ENCODE peak calls at places on chromosome 3, in eight cellular contexts. L is tibial artery, X is cardiac muscle cell, K is A549, T is fibroblast of lung, U is adipocyte, Q is lower lobe of right lung, S is astrocyte. V is an unnamed sample. For H3K4me1, the result is how much of the 10 kb centered on the place peaks cover.

GRCh38 chr3:192819001-192819569 is 91.7 kb upstream of the FGF12 start:
- DNase-seq in L (no peak), X (peak), K (peak), T (peak), U (peak), Q (no peak), S (peak), V (no peak)

GRCh38 chr3:81485444-81485865 is 276.0 kb downstream of the GBE1 start:
- DNase-seq in L (peak), X (peak), K (no peak), T (peak), U (peak), Q (no peak), S (peak), V (no peak)

GRCh38 chr3:58308728-58309127 is 2.4 kb downstream of the HTD2 start:
- DNase-seq in L (no peak), X (peak), K (no peak), T (no peak), U (peak), Q (no peak), S (no peak), V (peak)

GRCh38 chr3:106172780-106173179 is 304.0 kb upstream of the CBLB start:
- DNase-seq in L (no peak), X (no peak), K (no peak), T (peak), U (no peak), Q (no peak), S (peak), V (no peak)

GRCh38 chr3:155032918-155033317 is 47.2 kb upstream of the MME start:
- DNase-seq in L (no peak), X (peak), K (no peak), T (peak), U (peak), Q (no peak), S (peak), V (no peak)

GRCh38 chr3:181278468-181279238 is 289.1 kb upstream of the DNAJC19 start:
- DNase-seq in L (no peak), X (peak), K (no peak), T (no peak), U (peak), Q (no peak), S (no peak), V (no peak)

GRCh38 chr3:96354742-96355141 is 459.7 kb upstream of the EPHA6 start:
- DNase-seq in L (no peak), X (no peak), K (no peak), T (peak), U (peak), Q (no peak), S (peak), V (no peak)

GRCh38 chr3:197942956-197943556 is 6.9 kb upstream of the RPL35A start:
- DNase-seq in L (no peak), X (peak), K (no peak), T (peak), U (peak), Q (no peak), S (peak), V (no peak)

GRCh38 chr3:66419053-66419440 is 81.8 kb downstream of the LRIG1 start:
- DNase-seq in L (no peak), X (no peak), K (no peak), T (no peak), U (no peak), Q (no peak), S (no peak), V (no peak)

GRCh38 chr3:111750278-111750884 is 108.7 kb upstream of the PHLDB2 start:
- DNase-seq in L (no peak), X (no peak), K (no peak), T (no peak), U (no peak), Q (no peak), S (no peak), V (no peak)

GRCh38 chr3:46405301-46406079 is 1.4 kb downstream of the CCR5AS start:
- DNase-seq in L (peak), X (no peak), K (no peak), T (no peak), U (no peak), Q (peak), S (no peak), V (no peak)

GRCh38 chr3:171379281-171379680 is 80.9 kb downstream of the TNIK start:
- DNase-seq in L (no peak), X (no peak), K (no peak), T (peak), U (peak), Q (no peak), S (peak), V (no peak)

GRCh38 chr3:7546219-7546618 is 685.3 kb downstream of the GRM7 start:
- DNase-seq in L (no peak), X (peak), K (no peak), T (peak), U (no peak), Q (no peak), S (peak), V (no peak)

GRCh38 chr3:134794950-134795775 is at the start of gene EPHB1:
- DNase-seq in L (peak), X (peak), K (peak), T (peak), U (peak), Q (peak), S (peak), V (peak)

GRCh38 chr3:90091557-90091956 is 984.1 kb downstream of the EPHA3 start:
- DNase-seq in L (no peak), X (peak), K (no peak), T (peak), U (peak), Q (no peak), S (peak), V (no peak)

GRCh38 chr3:130811552-130811951 is 64.9 kb upstream of the PIK3R4 start:
- DNase-seq in L (no peak), X (no peak), K (no peak), T (no peak), U (no peak), Q (no peak), S (no peak), V (no peak)

GRCh38 chr3:169510378-169510777 is 153.1 kb downstream of the MECOM start:
- DNase-seq in L (no peak), X (no peak), K (no peak), T (no peak), U (no peak), Q (no peak), S (no peak), V (no peak)

GRCh38 chr3:172213765-172214358 is 174.5 kb downstream of the FNDC3B start:
- DNase-seq in L (no peak), X (no peak), K (no peak), T (no peak), U (no peak), Q (no peak), S (no peak), V (no peak)

GRCh38 chr3:146590521-146590920 is 14.6 kb downstream of the PLSCR5 start:
- DNase-seq in L (no peak), X (peak), K (no peak), T (peak), U (peak), Q (no peak), S (no peak), V (no peak)

GRCh38 chr3:127706785-127707351 is 34.1 kb downstream of the ABTB1 start:
- DNase-seq in L (no peak), X (no peak), K (no peak), T (no peak), U (no peak), Q (peak), S (no peak), V (no peak)

GRCh38 chr3:48478631-48479555 is 25.1 kb downstream of the SHISA5 start:
- DNase-seq in L (no peak), X (no peak), K (no peak), T (no peak), U (no peak), Q (no peak), S (no peak), V (no peak)

GRCh38 chr3:13025090-13025489 is 48.1 kb downstream of the IQSEC1 start:
- DNase-seq in L (peak), X (peak), K (peak), T (peak), U (peak), Q (peak), S (peak), V (no peak)

GRCh38 chr3:127975630-127976029 is 60.6 kb downstream of the KBTBD12 start:
- DNase-seq in L (no peak), X (no peak), K (no peak), T (no peak), U (no peak), Q (no peak), S (no peak), V (no peak)

GRCh38 chr3:30353711-30354467 is 252.5 kb upstream of the TGFBR2 start:
- DNase-seq in L (no peak), X (no peak), K (no peak), T (no peak), U (no peak), Q (no peak), S (no peak), V (no peak)

GRCh38 chr3:107412376-107412775 is 35.1 kb downstream of the CCDC54 start:
- DNase-seq in L (no peak), X (peak), K (no peak), T (peak), U (no peak), Q (no peak), S (peak), V (no peak)

GRCh38 chr3:6394944-6395343 is 466.0 kb upstream of the GRM7 start:
- DNase-seq in L (no peak), X (no peak), K (no peak), T (no peak), U (no peak), Q (no peak), S (no peak), V (no peak)

GRCh38 chr3:8603115-8603710 is 41.4 kb downstream of the SSUH2 start:
- DNase-seq in L (no peak), X (no peak), K (no peak), T (no peak), U (no peak), Q (no peak), S (no peak), V (no peak)

GRCh38 chr3:181486496-181486895 is 225.2 kb upstream of the SOX2 start:
- DNase-seq in L (no peak), X (no peak), K (no peak), T (peak), U (no peak), Q (no peak), S (no peak), V (no peak)

GRCh38 chr3:105518806-105519418 is 152.2 kb downstream of the ALCAM start:
- DNase-seq in L (no peak), X (peak), K (peak), T (peak), U (peak), Q (no peak), S (peak), V (no peak)

GRCh38 chr3:142275856-142276255 is 50.5 kb upstream of the GK5 start:
- DNase-seq in L (no peak), X (peak), K (no peak), T (peak), U (peak), Q (no peak), S (peak), V (no peak)

GRCh38 chr3:8538223-8538622 is 36.6 kb downstream of the LMCD1 start:
- DNase-seq in L (no peak), X (no peak), K (no peak), T (no peak), U (no peak), Q (no peak), S (no peak), V (no peak)

GRCh38 chr3:152474585-152474984 is 205.9 kb downstream of the MBNL1 start:
- DNase-seq in L (no peak), X (peak), K (peak), T (peak), U (peak), Q (no peak), S (peak), V (no peak)

GRCh38 chr3:35643391-35643790 is 4.1 kb downstream of the ARPP21 start:
- DNase-seq in L (no peak), X (no peak), K (no peak), T (no peak), U (no peak), Q (no peak), S (no peak), V (no peak)

GRCh38 chr3:23992051-23992628 is 47.1 kb downstream of the NR1D2 start:
- DNase-seq in L (no peak), X (peak), K (no peak), T (peak), U (no peak), Q (no peak), S (peak), V (no peak)

GRCh38 chr3:67518196-67518595 is 136.2 kb downstream of the SUCLG2 start:
- DNase-seq in L (no peak), X (no peak), K (no peak), T (no peak), U (no peak), Q (no peak), S (no peak), V (no peak)

GRCh38 chr3:195546130-195546560 is 3.0 kb upstream of the PPP1R2 start:
- DNase-seq in L (peak), X (peak), K (peak), T (peak), U (peak), Q (no peak), S (peak), V (no peak)

GRCh38 chr3:141228385-141228784 is 3.2 kb upstream of the PXYLP1 start:
- DNase-seq in L (no peak), X (no peak), K (no peak), T (no peak), U (no peak), Q (no peak), S (no peak), V (no peak)

GRCh38 chr3:150412599-150413069 is 4.5 kb downstream of the TSC22D2 start:
- DNase-seq in L (no peak), X (peak), K (no peak), T (peak), U (peak), Q (no peak), S (peak), V (no peak)

GRCh38 chr3:194497799-194498575 is 11.2 kb upstream of the ATP13A3 start:
- DNase-seq in L (no peak), X (no peak), K (no peak), T (no peak), U (no peak), Q (no peak), S (no peak), V (peak)

GRCh38 chr3:194503101-194503531 is 16.3 kb upstream of the ATP13A3 start:
- DNase-seq in L (no peak), X (peak), K (no peak), T (no peak), U (peak), Q (no peak), S (no peak), V (no peak)

GRCh38 chr3:194496217-194496881 is 9.5 kb upstream of the ATP13A3 start:
- DNase-seq in L (no peak), X (no peak), K (no peak), T (no peak), U (no peak), Q (no peak), S (no peak), V (no peak)

GRCh38 chr3:194504146-194504545 is 17.3 kb upstream of the ATP13A3 start:
- DNase-seq in L (no peak), X (no peak), K (no peak), T (no peak), U (no peak), Q (no peak), S (no peak), V (no peak)

GRCh38 chr3:194500198-194500597 is 13.4 kb upstream of the ATP13A3 start:
- DNase-seq in L (no peak), X (no peak), K (no peak), T (no peak), U (no peak), Q (no peak), S (no peak), V (no peak)
- H3K4me1 ChIP-seq in L (under half), X (under half), K (under half), T (under half), U (under half), Q (under half), S (under half), V (under half)

DNA sequence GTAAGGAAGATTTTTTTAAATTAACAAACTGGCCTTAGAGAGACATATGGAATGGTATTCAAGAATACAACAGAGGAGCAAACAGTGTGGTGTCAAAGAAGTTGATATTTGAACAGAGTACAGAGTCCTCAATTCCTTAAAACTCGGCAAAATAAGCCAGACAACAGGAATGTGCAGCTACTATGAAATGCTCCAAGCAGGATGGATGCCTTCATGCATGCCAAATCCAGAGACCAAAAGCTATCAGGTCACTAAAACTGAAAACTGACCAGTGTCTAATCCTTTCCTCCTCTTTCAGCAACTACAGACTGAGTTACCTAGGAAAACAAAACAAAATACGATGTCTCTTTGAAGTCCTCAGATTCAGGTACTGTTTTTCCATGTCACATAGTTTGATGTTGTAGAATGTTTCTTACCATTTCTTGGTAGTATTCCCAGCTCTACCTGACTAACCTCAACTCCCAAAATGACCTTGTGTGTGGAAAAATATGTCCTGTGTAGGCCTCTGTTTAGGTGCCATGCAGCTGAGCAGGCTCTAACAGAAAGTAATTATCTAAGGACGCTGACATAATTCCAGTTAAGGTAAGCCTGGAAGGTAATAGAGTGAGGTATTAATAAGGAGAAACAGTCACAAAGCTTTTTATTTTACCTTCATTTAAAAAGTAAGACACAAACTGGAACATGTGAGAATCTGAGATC is 46.9 kb downstream of the TBL1XR1 start:
- DNase-seq in L (no peak), X (no peak), K (no peak), T (peak), U (peak), Q (no peak), S (peak), V (no peak)
- H3K4me3 ChIP-seq in L (no peak), X (no peak), K (no peak), T (no peak), U (no peak), Q (no peak), S (no peak), V (no peak)

DNA sequence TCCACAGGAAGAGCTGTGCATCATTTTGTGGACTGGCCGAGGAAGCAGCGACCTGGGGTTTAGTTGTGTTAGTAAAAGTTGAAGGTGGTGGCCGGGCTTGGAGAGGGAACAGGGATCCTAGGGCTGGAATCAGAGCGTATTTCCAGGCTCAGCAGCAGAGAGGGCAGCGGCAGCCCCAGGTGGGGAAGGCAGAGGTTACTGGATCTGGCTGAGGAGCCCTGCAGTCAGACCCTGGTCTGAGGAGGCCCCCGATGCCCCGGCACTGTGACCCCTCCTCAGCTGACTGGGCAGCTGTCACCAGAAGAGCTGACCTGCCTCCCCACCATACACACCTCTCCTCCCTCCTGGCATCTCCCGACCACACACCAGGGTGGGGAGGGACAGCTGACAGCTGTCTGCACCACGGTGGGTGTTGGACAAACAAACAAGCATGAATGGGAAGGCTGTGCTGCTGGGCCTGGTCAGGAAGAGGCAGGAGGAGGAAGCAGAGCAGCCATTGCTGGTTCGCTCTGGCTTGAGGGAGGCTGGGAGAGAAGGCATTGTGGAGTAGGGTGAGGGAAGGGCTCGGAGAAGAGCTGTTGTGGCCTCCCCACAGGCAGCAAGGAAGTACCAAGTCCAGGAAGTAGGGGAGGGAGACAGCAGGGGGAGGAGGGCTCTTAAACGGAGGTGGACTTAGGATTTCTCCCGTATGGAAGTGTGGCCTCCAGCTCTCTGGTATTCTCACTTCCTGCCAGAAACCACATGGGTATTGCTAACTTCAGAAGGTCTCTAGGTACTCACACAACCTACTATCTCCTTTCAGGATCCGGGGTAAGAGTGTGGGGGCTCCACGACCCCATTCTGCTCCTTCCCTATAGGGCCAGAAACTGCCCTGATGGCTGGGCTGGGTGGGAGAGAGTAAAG is 49.5 kb upstream of the HACD2 start:
- DNase-seq in L (no peak), X (peak), K (no peak), T (peak), U (no peak), Q (no peak), S (no peak), V (no peak)
- H3K4me1 ChIP-seq in L (under half), X (under half), K (under half), T (under half), U (half or more), Q (under half), S (under half), V (under half)

GRCh38 chr3:52447512-52448355 is 2.8 kb upstream of the SEMA3G start:
- DNase-seq in L (no peak), X (no peak), K (no peak), T (no peak), U (no peak), Q (no peak), S (no peak), V (no peak)

GRCh38 chr3:52443791-52444687 is 864 bp downstream of the SEMA3G start:
- DNase-seq in L (no peak), X (no peak), K (no peak), T (no peak), U (no peak), Q (no peak), S (no peak), V (no peak)

GRCh38 chr3:52444860-52445793 is at the start of gene SEMA3G:
- DNase-seq in L (peak), X (peak), K (peak), T (peak), U (peak), Q (peak), S (no peak), V (peak)

GRCh38 chr3:52446042-52446441 is 1.1 kb upstream of the SEMA3G start:
- DNase-seq in L (no peak), X (no peak), K (no peak), T (no peak), U (no peak), Q (no peak), S (no peak), V (no peak)

DNA sequence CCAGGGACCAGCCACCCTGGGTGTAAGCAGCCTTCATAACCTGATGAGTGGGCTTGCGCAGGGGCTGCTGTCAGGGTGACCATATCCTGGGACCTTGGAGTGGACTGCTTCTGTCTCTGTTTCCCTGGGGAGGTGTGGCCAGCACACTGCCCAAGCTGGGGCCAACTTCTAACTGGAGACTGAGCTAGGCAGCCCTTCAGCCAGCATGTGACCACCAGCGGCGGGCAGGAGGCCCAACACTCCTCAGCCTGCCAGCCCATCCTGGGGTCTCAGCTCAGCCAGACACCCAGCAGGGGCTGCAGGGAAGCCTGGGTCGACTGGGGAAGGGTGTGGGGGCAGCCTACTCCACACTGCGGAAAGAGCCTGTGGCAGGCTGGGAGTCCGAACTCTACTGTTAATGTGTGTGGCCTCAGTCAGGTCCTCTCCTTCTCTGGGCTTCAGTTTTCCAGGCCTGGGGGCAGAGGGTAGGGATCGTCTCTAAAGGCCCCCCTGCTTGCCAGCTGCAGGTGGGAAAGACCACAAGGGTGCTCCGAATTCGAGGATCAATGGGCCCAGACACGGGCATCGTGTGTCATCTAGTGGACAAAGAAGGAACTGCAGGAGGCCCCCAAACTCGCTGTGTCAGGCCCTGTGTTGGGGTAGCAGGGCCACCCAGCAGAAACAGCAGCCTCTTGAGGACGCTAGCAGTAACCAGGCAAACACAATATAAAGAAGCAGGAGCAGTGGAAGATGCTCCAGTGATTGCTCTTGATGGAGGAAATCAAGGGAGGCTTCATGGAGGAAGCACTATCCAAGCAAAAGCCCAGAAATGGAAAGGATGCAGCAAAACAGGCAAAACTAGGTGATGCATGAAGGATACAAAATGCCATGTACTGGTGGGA is 2.0 kb upstream of the SEMA3G start:
- DNase-seq in L (no peak), X (peak), K (no peak), T (peak), U (peak), Q (peak), S (no peak), V (peak)
- H3K4me3 ChIP-seq in L (no peak), X (no peak), K (no peak), T (no peak), U (no peak), Q (no peak), S (no peak), V (no peak)